ENCODE peak calls at places on chromosome 3, in five cellular contexts. One of them, this sample, is unnamed.

GRCh38 chr3:128804017-128804816 is 75.2 kb upstream of the ACAD9 start:
- DNase-seq in Panc1: no peak
- DNase-seq in CD4-positive, alpha-beta memory T cell: peak
- DNase-seq in brain microvascular endothelial cell: peak
- DNase-seq in ELR: peak
- DNase-seq in this sample: no peak

GRCh38 chr3:64209866-64210609 is 15.2 kb downstream of the PRICKLE2 start:
- DNase-seq in ELR: no peak
- DNase-seq in Panc1: no peak
- DNase-seq in CD4-positive, alpha-beta memory T cell: no peak
- DNase-seq in brain microvascular endothelial cell: no peak
- DNase-seq in this sample: no peak

GRCh38 chr3:71978150-71978721 is 193.3 kb upstream of the PROK2 start:
- DNase-seq in Panc1: no peak
- DNase-seq in CD4-positive, alpha-beta memory T cell: no peak
- DNase-seq in brain microvascular endothelial cell: no peak
- DNase-seq in ELR: no peak
- DNase-seq in this sample: no peak

GRCh38 chr3:64022451-64023186 is 675 bp downstream of the PSMD6 start:
- DNase-seq in ELR: peak
- DNase-seq in CD4-positive, alpha-beta memory T cell: peak
- DNase-seq in Panc1: no peak
- DNase-seq in brain microvascular endothelial cell: no peak
- DNase-seq in this sample: no peak

GRCh38 chr3:43960448-43960840 is 269.7 kb downstream of the ABHD5 start:
- DNase-seq in brain microvascular endothelial cell: peak
- DNase-seq in Panc1: no peak
- DNase-seq in CD4-positive, alpha-beta memory T cell: no peak
- DNase-seq in ELR: no peak
- DNase-seq in this sample: no peak

GRCh38 chr3:190024912-190025311 is 95.8 kb downstream of the P3H2 start:
- DNase-seq in Panc1: no peak
- DNase-seq in ELR: peak
- DNase-seq in CD4-positive, alpha-beta memory T cell: no peak
- DNase-seq in brain microvascular endothelial cell: peak
- DNase-seq in this sample: no peak

GRCh38 chr3:60919296-60919695 is 332.0 kb downstream of the FHIT start:
- DNase-seq in Panc1: no peak
- DNase-seq in brain microvascular endothelial cell: peak
- DNase-seq in CD4-positive, alpha-beta memory T cell: no peak
- DNase-seq in ELR: no peak
- DNase-seq in this sample: no peak

GRCh38 chr3:16444344-16444743 is 69.2 kb downstream of the RFTN1 start:
- DNase-seq in brain microvascular endothelial cell: no peak
- DNase-seq in Panc1: no peak
- DNase-seq in ELR: no peak
- DNase-seq in CD4-positive, alpha-beta memory T cell: no peak
- DNase-seq in this sample: no peak

GRCh38 chr3:6935964-6936363 is 75.0 kb downstream of the GRM7 start:
- DNase-seq in CD4-positive, alpha-beta memory T cell: no peak
- DNase-seq in brain microvascular endothelial cell: no peak
- DNase-seq in Panc1: no peak
- DNase-seq in ELR: no peak
- DNase-seq in this sample: no peak

GRCh38 chr3:49352286-49352685 is 5.9 kb downstream of the GPX1 start:
- DNase-seq in brain microvascular endothelial cell: no peak
- DNase-seq in CD4-positive, alpha-beta memory T cell: no peak
- DNase-seq in Panc1: no peak
- DNase-seq in ELR: no peak
- DNase-seq in this sample: no peak

GRCh38 chr3:53711387-53711786 is 134.8 kb downstream of the CHDH start:
- DNase-seq in CD4-positive, alpha-beta memory T cell: no peak
- DNase-seq in Panc1: no peak
- DNase-seq in brain microvascular endothelial cell: no peak
- DNase-seq in ELR: no peak
- DNase-seq in this sample: no peak

GRCh38 chr3:189529468-189529867 is 101.7 kb upstream of the TP63 start:
- DNase-seq in ELR: no peak
- DNase-seq in CD4-positive, alpha-beta memory T cell: no peak
- DNase-seq in brain microvascular endothelial cell: no peak
- DNase-seq in Panc1: no peak
- DNase-seq in this sample: no peak

GRCh38 chr3:121834079-121834730 is 655 bp downstream of the IQCB1 start:
- DNase-seq in brain microvascular endothelial cell: peak
- DNase-seq in ELR: peak
- DNase-seq in Panc1: no peak
- DNase-seq in CD4-positive, alpha-beta memory T cell: peak
- DNase-seq in this sample: no peak

GRCh38 chr3:18964640-18965039 is 183.7 kb upstream of the KCNH8 start:
- DNase-seq in CD4-positive, alpha-beta memory T cell: no peak
- DNase-seq in Panc1: no peak
- DNase-seq in brain microvascular endothelial cell: no peak
- DNase-seq in ELR: no peak
- DNase-seq in this sample: no peak

GRCh38 chr3:81778678-81779182 is 17.3 kb upstream of the GBE1 start:
- DNase-seq in Panc1: no peak
- DNase-seq in CD4-positive, alpha-beta memory T cell: no peak
- DNase-seq in brain microvascular endothelial cell: no peak
- DNase-seq in ELR: no peak
- DNase-seq in this sample: no peak